ENCODE peak calls at places on chromosomes 6 and 20, in nine cellular contexts. One of them, this sample, is unnamed.

GRCh38 chr6:16729183-16729696 is 32.0 kb downstream of the ATXN1 start:
- DNase-seq in neuronal stem cell: no peak
- DNase-seq in BJ: no peak
- DNase-seq in aorta: no peak
- DNase-seq in GDM1: no peak
- DNase-seq in globus pallidus: no peak
- DNase-seq in ELF-1: no peak
- DNase-seq in iPS-NIHi11: no peak
- DNase-seq in natural killer cell treated with Interleukin-12 subunit alpha and Interleukin-12 subunit beta and Interleukin-15 and Interleukin-18, amount 100 ng/mL, for 72 hours: peak; percentile 76
- DNase-seq in this sample: no peak

GRCh38 chr6:84633771-84634170 is 130.6 kb downstream of the TBX18 start:
- DNase-seq in iPS-NIHi11: no peak
- DNase-seq in BJ: no peak
- DNase-seq in GDM1: no peak
- DNase-seq in aorta: no peak
- DNase-seq in ELF-1: no peak
- DNase-seq in neuronal stem cell: no peak
- DNase-seq in natural killer cell treated with Interleukin-12 subunit alpha and Interleukin-12 subunit beta and Interleukin-15 and Interleukin-18, amount 100 ng/mL, for 72 hours: no peak
- DNase-seq in globus pallidus: no peak
- DNase-seq in this sample: no peak

GRCh38 chr6:20367716-20368485 is 33.8 kb upstream of the E2F3 start:
- DNase-seq in iPS-NIHi11: no peak
- DNase-seq in GDM1: no peak
- DNase-seq in neuronal stem cell: no peak
- DNase-seq in aorta: no peak
- DNase-seq in BJ: no peak
- DNase-seq in natural killer cell treated with Interleukin-12 subunit alpha and Interleukin-12 subunit beta and Interleukin-15 and Interleukin-18, amount 100 ng/mL, for 72 hours: no peak
- DNase-seq in ELF-1: no peak
- DNase-seq in globus pallidus: no peak
- DNase-seq in this sample: no peak

GRCh38 chr6:16316741-16317251 is 78.4 kb downstream of the GMPR start:
- DNase-seq in ELF-1: peak; percentile 76
- DNase-seq in neuronal stem cell: no peak
- DNase-seq in GDM1: no peak
- DNase-seq in aorta: no peak
- DNase-seq in iPS-NIHi11: peak; percentile 77
- DNase-seq in globus pallidus: no peak
- DNase-seq in natural killer cell treated with Interleukin-12 subunit alpha and Interleukin-12 subunit beta and Interleukin-15 and Interleukin-18, amount 100 ng/mL, for 72 hours: no peak
- DNase-seq in BJ: no peak
- DNase-seq in this sample: no peak

GRCh38 chr6:90184334-90185298 is 112.0 kb downstream of the BACH2 start:
- DNase-seq in neuronal stem cell: no peak
- DNase-seq in natural killer cell treated with Interleukin-12 subunit alpha and Interleukin-12 subunit beta and Interleukin-15 and Interleukin-18, amount 100 ng/mL, for 72 hours: no peak
- DNase-seq in GDM1: no peak
- DNase-seq in BJ: no peak
- DNase-seq in iPS-NIHi11: no peak
- DNase-seq in ELF-1: peak; percentile 32
- DNase-seq in aorta: no peak
- DNase-seq in globus pallidus: no peak
- DNase-seq in this sample: no peak

GRCh38 chr6:1892716-1893115 is 283.0 kb downstream of the FOXC1 start:
- DNase-seq in globus pallidus: no peak
- DNase-seq in natural killer cell treated with Interleukin-12 subunit alpha and Interleukin-12 subunit beta and Interleukin-15 and Interleukin-18, amount 100 ng/mL, for 72 hours: no peak
- DNase-seq in GDM1: no peak
- DNase-seq in BJ: no peak
- DNase-seq in ELF-1: no peak
- DNase-seq in neuronal stem cell: no peak
- DNase-seq in iPS-NIHi11: no peak
- DNase-seq in aorta: no peak
- DNase-seq in this sample: no peak

GRCh38 chr6:11414564-11414963 is 123.0 kb upstream of the TMEM170B start:
- DNase-seq in BJ: no peak
- DNase-seq in GDM1: no peak
- DNase-seq in iPS-NIHi11: no peak
- DNase-seq in natural killer cell treated with Interleukin-12 subunit alpha and Interleukin-12 subunit beta and Interleukin-15 and Interleukin-18, amount 100 ng/mL, for 72 hours: no peak
- DNase-seq in aorta: no peak
- DNase-seq in globus pallidus: no peak
- DNase-seq in neuronal stem cell: no peak
- DNase-seq in ELF-1: no peak
- DNase-seq in this sample: no peak

GRCh38 chr6:35810831-35811698 is 5.9 kb downstream of the LHFPL5 start:
- DNase-seq in ELF-1: no peak
- DNase-seq in globus pallidus: no peak
- DNase-seq in aorta: no peak
- DNase-seq in BJ: no peak
- DNase-seq in iPS-NIHi11: no peak
- DNase-seq in natural killer cell treated with Interleukin-12 subunit alpha and Interleukin-12 subunit beta and Interleukin-15 and Interleukin-18, amount 100 ng/mL, for 72 hours: no peak
- DNase-seq in GDM1: no peak
- DNase-seq in neuronal stem cell: no peak
- DNase-seq in this sample: no peak

GRCh38 chr6:12163149-12163548 is 127.0 kb upstream of the EDN1 start:
- DNase-seq in BJ: no peak
- DNase-seq in globus pallidus: no peak
- DNase-seq in aorta: no peak
- DNase-seq in GDM1: peak; percentile 64
- DNase-seq in iPS-NIHi11: no peak
- DNase-seq in neuronal stem cell: no peak
- DNase-seq in natural killer cell treated with Interleukin-12 subunit alpha and Interleukin-12 subunit beta and Interleukin-15 and Interleukin-18, amount 100 ng/mL, for 72 hours: peak; percentile 69
- DNase-seq in ELF-1: no peak
- DNase-seq in this sample: no peak

GRCh38 chr6:106496791-106497190 is 132.5 kb downstream of the RTN4IP1 start:
- DNase-seq in GDM1: no peak
- DNase-seq in BJ: no peak
- DNase-seq in neuronal stem cell: no peak
- DNase-seq in globus pallidus: no peak
- DNase-seq in ELF-1: no peak
- DNase-seq in iPS-NIHi11: no peak
- DNase-seq in aorta: no peak
- DNase-seq in natural killer cell treated with Interleukin-12 subunit alpha and Interleukin-12 subunit beta and Interleukin-15 and Interleukin-18, amount 100 ng/mL, for 72 hours: no peak
- DNase-seq in this sample: peak; percentile 72

GRCh38 chr20:57708694-57709673 is 831 bp downstream of the PMEPA1 start:
- DNase-seq in ELF-1: no peak
- DNase-seq in natural killer cell treated with Interleukin-12 subunit alpha and Interleukin-12 subunit beta and Interleukin-15 and Interleukin-18, amount 100 ng/mL, for 72 hours: no peak
- DNase-seq in BJ: no peak
- DNase-seq in globus pallidus: no peak
- DNase-seq in iPS-NIHi11: peak; percentile 55
- DNase-seq in aorta: peak; percentile 84
- DNase-seq in neuronal stem cell: no peak
- DNase-seq in GDM1: no peak
- DNase-seq in this sample: no peak

GRCh38 chr20:1811621-1812498 is 83.3 kb upstream of the SIRPA start:
- DNase-seq in aorta: no peak
- DNase-seq in iPS-NIHi11: peak; percentile 44
- DNase-seq in ELF-1: peak; percentile 40
- DNase-seq in BJ: no peak
- DNase-seq in GDM1: no peak
- DNase-seq in neuronal stem cell: peak; percentile 41
- DNase-seq in natural killer cell treated with Interleukin-12 subunit alpha and Interleukin-12 subunit beta and Interleukin-15 and Interleukin-18, amount 100 ng/mL, for 72 hours: no peak
- DNase-seq in globus pallidus: peak; percentile 80
- DNase-seq in this sample: no peak

GRCh38 chr6:28107506-28107905 is 16.9 kb upstream of the ZSCAN16 start:
- DNase-seq in natural killer cell treated with Interleukin-12 subunit alpha and Interleukin-12 subunit beta and Interleukin-15 and Interleukin-18, amount 100 ng/mL, for 72 hours: no peak
- DNase-seq in globus pallidus: peak; percentile 80
- DNase-seq in aorta: no peak
- DNase-seq in ELF-1: no peak
- DNase-seq in neuronal stem cell: no peak
- DNase-seq in BJ: no peak
- DNase-seq in iPS-NIHi11: no peak
- DNase-seq in GDM1: no peak
- DNase-seq in this sample: no peak

GRCh38 chr20:63191400-63191799 is 24.5 kb downstream of the YTHDF1 start:
- DNase-seq in aorta: no peak
- DNase-seq in GDM1: no peak
- DNase-seq in natural killer cell treated with Interleukin-12 subunit alpha and Interleukin-12 subunit beta and Interleukin-15 and Interleukin-18, amount 100 ng/mL, for 72 hours: no peak
- DNase-seq in BJ: no peak
- DNase-seq in neuronal stem cell: no peak
- DNase-seq in iPS-NIHi11: no peak
- DNase-seq in globus pallidus: no peak
- DNase-seq in ELF-1: no peak
- DNase-seq in this sample: peak; percentile 52